ENCODE peak calls at places on chromosomes 4 and X, in six cellular contexts. Z is pancreas, T is iris pigment epithelial cell, O is heart right ventricle, W is T-helper 1 cell, D is EH. U is an unnamed sample.

GRCh38 chrX:16138108-16138427 is 14.7 kb downstream of the GRPR start:
- DNase-seq in Z (no peak), T (no peak), O (no peak), W (no peak), D (no peak), U (no peak)

GRCh38 chr4:99825272-99825671 is 8.6 kb downstream of the DAPP1 start:
- DNase-seq in Z (no peak), T (no peak), O (no peak), W (no peak), D (no peak), U (no peak)

GRCh38 chr4:98027827-98028226 is 115.4 kb downstream of the STPG2 start:
- DNase-seq in Z (no peak), T (peak), O (no peak), W (no peak), D (peak), U (peak)

GRCh38 chrX:16444353-16444752 is 205.6 kb upstream of the S100G start:
- DNase-seq in Z (no peak), T (peak), O (no peak), W (no peak), D (peak), U (peak)

GRCh38 chrX:96244955-96245354 is 439.7 kb upstream of the DIAPH2 start:
- DNase-seq in Z (no peak), T (no peak), O (no peak), W (no peak), D (no peak), U (no peak)

GRCh38 chr4:186500721-186501304 is 54.6 kb downstream of the MTNR1A start:
- DNase-seq in Z (peak), T (no peak), O (no peak), W (no peak), D (no peak), U (no peak)

GRCh38 chrX:150566734-150567182 is 1.7 kb upstream of the MTM1 start:
- DNase-seq in Z (no peak), T (no peak), O (no peak), W (no peak), D (no peak), U (no peak)

GRCh38 chrX:151896734-151897474 is 15.8 kb upstream of the MAGEA4 start:
- DNase-seq in Z (no peak), T (peak), O (no peak), W (no peak), D (peak), U (peak)

GRCh38 chr4:102623622-102624021 is 122.5 kb downstream of the NFKB1 start:
- DNase-seq in Z (no peak), T (peak), O (no peak), W (no peak), D (peak), U (peak)

GRCh38 chrX:103918584-103919335 is 43.7 kb upstream of the TMSB15B start:
- DNase-seq in Z (peak), T (peak), O (peak), W (peak), D (peak), U (peak)

GRCh38 chrX:47232803-47233332 is at the start of gene USP11:
- DNase-seq in Z (no peak), T (no peak), O (peak), W (peak), D (peak), U (peak)

GRCh38 chr4:123995939-123996338 is 599.3 kb downstream of the SPRY1 start:
- DNase-seq in Z (no peak), T (peak), O (no peak), W (no peak), D (peak), U (peak)

GRCh38 chrX:77505227-77505626 is 58.0 kb downstream of the FGF16 start:
- DNase-seq in Z (no peak), T (peak), O (no peak), W (no peak), D (peak), U (peak)

GRCh38 chr4:20176881-20177280 is 74.8 kb upstream of the SLIT2 start:
- DNase-seq in Z (no peak), T (peak), O (no peak), W (no peak), D (peak), U (no peak)

GRCh38 chr4:141066690-141067089 is 66.6 kb downstream of the RNF150 start:
- DNase-seq in Z (no peak), T (no peak), O (no peak), W (no peak), D (no peak), U (no peak)

GRCh38 chr4:38865445-38865844 is 2.2 kb upstream of the FAM114A1 start:
- DNase-seq in Z (no peak), T (no peak), O (no peak), W (no peak), D (no peak), U (no peak)

GRCh38 chr4:180618396-180618795 is 1624.8 kb upstream of the TENM3 start:
- DNase-seq in Z (no peak), T (peak), O (no peak), W (no peak), D (no peak), U (peak)

GRCh38 chr4:3803475-3803847 is 37.3 kb downstream of the ADRA2C start:
- DNase-seq in Z (no peak), T (no peak), O (no peak), W (no peak), D (no peak), U (no peak)

GRCh38 chr4:75289843-75290616 is 224.2 kb downstream of the RCHY1 start:
- DNase-seq in Z (peak), T (peak), O (no peak), W (no peak), D (peak), U (no peak)